ENCODE peak calls at places on chromosomes 11 and 22, in eight cellular contexts. W is HFFc6, X is fibroblast of lung, T is endothelial cell, N is Panc1, Y is lung, E is neural crest cell, M is RWPE1. A is an unnamed sample.

GRCh38 chr11:116829525-116830183 is at the start of gene APOC3:
- DNase-seq in E (no peak), X (peak), W (no peak), T (no peak), M (no peak), Y (no peak), N (no peak), A (peak)

GRCh38 chr22:30285846-30286200 is 3.5 kb downstream of the CASTOR1 start:
- DNase-seq in M (no peak), X (no peak), N (no peak), T (no peak), W (no peak), Y (no peak), E (no peak), A (no peak)

GRCh38 chr22:30265851-30266444 is 703 bp downstream of the OSM start:
- DNase-seq in Y (peak), X (no peak), W (no peak), M (no peak), E (no peak), N (no peak), T (no peak), A (no peak)

GRCh38 chr22:28247667-28248363 is 328.8 kb upstream of the PITPNB start:
- DNase-seq in W (no peak), N (no peak), X (no peak), T (no peak), Y (no peak), M (no peak), E (no peak), A (peak)

GRCh38 chr11:61293869-61294716 is 1.0 kb downstream of the VWCE start:
- DNase-seq in E (peak), T (peak), M (peak), Y (no peak), W (peak), X (peak), N (no peak), A (peak)

GRCh38 chr22:48639896-48640732 is 1187.6 kb downstream of the BRD1 start:
- DNase-seq in M (no peak), N (no peak), Y (no peak), T (no peak), E (no peak), X (no peak), W (no peak), A (no peak)

GRCh38 chr11:75714211-75714610 is 3.4 kb upstream of the MOGAT2 start:
- DNase-seq in W (no peak), N (no peak), T (no peak), E (no peak), M (no peak), X (no peak), Y (no peak), A (no peak)

GRCh38 chr11:126405374-126405773 is 49.9 kb downstream of the ST3GAL4 start:
- DNase-seq in X (no peak), W (no peak), M (peak), Y (peak), N (no peak), E (no peak), T (no peak), A (no peak)

GRCh38 chr11:95991545-95991944 is 67.6 kb upstream of the MTMR2 start:
- DNase-seq in Y (no peak), W (peak), T (no peak), N (no peak), M (no peak), E (no peak), X (peak), A (no peak)

DNA sequence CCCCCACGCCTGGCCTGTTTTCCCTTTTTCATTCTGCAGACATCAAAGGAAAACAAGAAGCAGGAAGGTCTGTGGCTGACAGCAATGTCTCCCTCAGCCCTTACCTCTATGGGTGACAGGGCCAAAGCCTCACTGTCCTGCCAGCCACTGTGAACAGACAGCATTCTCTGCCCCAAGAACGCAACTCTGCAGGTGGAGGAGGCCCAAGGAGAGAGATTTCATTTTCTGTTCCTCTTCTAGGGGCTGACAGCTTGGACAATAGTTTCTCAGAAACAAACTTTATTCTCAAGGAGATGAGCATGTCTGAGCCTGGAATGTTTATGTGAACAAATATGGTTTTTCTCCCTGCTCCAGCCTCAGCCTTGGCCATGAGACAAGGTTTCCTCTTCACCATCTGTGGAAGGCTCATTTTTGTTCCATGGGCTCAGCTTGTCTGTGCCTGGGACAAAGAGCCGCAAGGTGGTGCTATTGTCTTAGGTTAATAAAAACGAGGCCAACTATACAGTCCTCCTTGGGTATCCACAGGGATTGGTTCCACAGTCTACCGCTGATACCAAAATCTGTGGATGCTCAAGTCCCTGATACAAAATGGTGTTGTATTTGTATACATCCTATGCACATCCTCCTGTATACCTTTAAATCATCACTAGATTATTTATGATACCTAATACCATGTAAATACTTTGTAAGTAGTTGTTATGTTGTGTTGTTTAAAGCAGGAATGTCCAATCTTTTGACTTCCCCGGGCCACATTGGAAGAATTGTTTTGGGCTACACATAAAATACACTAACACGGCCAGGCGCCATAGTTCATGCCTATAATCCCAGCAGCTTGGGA is 5.8 kb downstream of the PIWIL3 start:
- DNase-seq in E (peak), M (peak), X (peak), W (peak), T (peak), Y (peak), N (no peak), A (peak)
- TF ChIP-seq CTCF in E (peak), M (peak), X (peak), W (peak), T (peak), Y (no peak), N (peak), A (peak)

DNA sequence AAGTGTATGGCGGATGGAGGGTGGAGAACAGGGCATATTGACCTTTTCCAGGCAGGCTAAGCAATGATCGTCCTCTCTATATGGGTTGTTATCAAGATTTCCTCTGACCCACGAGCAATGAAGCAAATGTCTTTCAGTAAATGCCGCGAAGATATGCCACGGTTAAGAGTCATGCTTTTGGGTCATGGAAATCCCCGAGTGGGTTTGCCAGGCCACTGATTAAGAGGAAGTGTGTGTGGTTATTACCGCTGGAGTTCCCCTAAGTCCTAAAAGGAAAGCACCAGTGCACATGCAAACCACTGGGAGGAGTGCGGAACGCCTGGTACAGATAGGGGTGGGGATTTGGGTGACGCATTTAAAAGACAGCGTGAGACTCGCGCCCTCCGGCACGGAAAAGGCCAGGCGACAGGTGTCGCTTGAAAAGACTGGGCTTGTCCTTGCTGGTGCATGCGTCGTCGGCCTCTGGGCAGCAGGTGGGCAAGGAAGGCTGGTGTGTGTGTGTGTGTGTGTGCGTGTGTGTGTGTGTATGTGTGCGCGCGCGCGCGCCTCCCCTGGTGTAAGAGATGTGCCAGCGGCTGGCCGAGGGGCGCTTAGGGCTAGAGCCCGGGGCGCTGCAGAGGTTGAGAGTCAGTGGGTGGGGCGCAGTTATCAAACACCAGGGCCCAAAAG is at the start of gene BIRC3:
- DNase-seq in E (peak), Y (peak), X (peak), W (peak), T (peak), N (peak), M (peak), A (peak)
- TF ChIP-seq CTCF in E (peak), Y (peak), X (peak), W (peak), T (no peak), N (peak), M (peak), A (peak)

DNA sequence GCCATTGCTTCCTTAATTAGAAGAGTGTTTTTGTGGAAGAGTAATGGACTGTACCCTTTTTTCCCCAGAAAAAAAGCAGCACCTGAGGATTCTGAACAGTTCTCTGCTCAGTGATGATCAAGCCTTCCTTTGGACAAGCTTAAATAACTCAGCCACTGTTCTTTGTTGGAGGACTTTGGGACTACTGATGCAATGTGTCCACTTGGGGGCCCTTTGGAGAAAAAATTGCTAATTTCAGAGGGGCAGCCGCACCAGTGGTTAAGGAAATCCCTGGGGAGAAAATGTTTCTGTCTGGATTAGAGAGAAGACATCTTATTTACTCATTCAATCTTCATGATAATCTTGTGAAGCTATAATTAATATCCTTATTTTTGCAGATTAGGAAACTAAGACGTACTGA is 5.3 kb upstream of the KMT2A start:
- DNase-seq in Y (no peak), E (no peak), T (no peak), M (no peak), W (no peak), X (no peak), N (no peak), A (peak)
- TF ChIP-seq CTCF in Y (no peak), E (no peak), T (no peak), M (no peak), W (peak), X (peak), N (peak), A (peak)

GRCh38 chr22:19479358-19480172 is at the start of gene CDC45:
- DNase-seq in N (peak), W (peak), M (peak), Y (peak), T (peak), X (peak), E (peak), A (peak)

GRCh38 chr22:19478086-19478392 is 954 bp downstream of the UFD1 start:
- DNase-seq in W (no peak), T (no peak), M (no peak), E (no peak), X (no peak), N (no peak), Y (no peak), A (no peak)

GRCh38 chr22:19478466-19479357 is at the start of gene UFD1:
- DNase-seq in M (peak), E (peak), Y (peak), X (peak), N (no peak), T (peak), W (peak), A (peak)

GRCh38 chr22:19476023-19476422 is 3.0 kb downstream of the UFD1 start:
- DNase-seq in M (no peak), Y (no peak), T (no peak), W (no peak), E (no peak), N (no peak), X (no peak), A (no peak)

GRCh38 chr22:19477321-19478085 is 1.5 kb downstream of the UFD1 start:
- DNase-seq in Y (no peak), M (no peak), W (no peak), N (no peak), E (no peak), X (peak), T (no peak), A (peak)
- TF ChIP-seq CTCF in Y (no peak), M (peak), W (peak), N (no peak), E (no peak), X (no peak), T (no peak), A (peak)

DNA sequence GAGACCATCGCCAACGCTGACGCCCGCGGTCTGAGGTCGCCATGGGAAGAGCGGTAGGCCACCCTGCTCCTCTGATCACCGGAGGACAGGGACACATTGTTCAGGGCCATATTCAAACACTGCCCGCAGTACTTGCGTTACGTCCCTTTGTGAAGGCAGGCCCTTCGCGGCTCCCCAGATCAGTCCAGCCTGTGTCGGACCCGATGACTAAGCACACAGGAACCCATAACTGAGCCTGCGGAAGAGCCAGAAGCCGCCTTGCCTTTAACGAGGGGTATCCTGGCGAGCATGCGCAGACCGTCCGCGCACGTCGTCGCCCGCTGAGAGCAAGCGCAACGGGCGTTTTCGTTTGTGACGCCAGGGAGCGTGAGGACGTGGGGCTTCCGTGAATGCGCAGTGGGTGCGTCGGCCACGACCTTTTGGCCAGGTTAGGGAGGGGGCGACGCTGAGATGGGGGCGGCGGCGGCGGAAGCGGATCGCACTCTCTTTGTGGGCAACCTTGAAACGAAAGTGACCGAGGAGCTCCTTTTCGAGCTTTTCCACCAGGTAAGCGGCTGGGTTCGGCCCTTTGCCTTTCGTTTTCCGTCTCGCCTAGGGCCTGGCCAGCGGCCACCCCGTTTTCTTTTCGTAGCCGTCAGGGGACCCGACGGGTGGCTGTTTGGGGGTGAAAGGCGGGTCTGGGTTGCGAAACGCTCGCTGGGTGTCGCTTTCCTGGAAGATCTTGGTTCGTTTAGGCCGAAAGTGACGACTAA is at the start of the genes C11orf71 and RBM7:
- DNase-seq in T (peak), Y (peak), X (peak), N (peak), E (peak), M (peak), W (peak), A (peak)
- TF ChIP-seq CTCF in T (no peak), Y (no peak), X (no peak), N (no peak), E (peak), M (no peak), W (peak), A (peak)

A was measured in A673.